ENCODE peak calls at places on chromosomes 2 and 18, in four cellular contexts. Y is A549, F is IMR-90, D is HCT116. E is an unnamed sample.

GRCh38 chr2:106030287-106031268 is 163.5 kb downstream of the UXS1 start:
- DNase-seq in Y (no peak), D (no peak), F (peak), E (no peak)

GRCh38 chr2:68940369-68940768 is 12.3 kb downstream of the GKN2 start:
- DNase-seq in Y (no peak), D (no peak), F (no peak), E (no peak)

GRCh38 chr2:136135924-136136906 is 18.3 kb upstream of the CXCR4 start:
- DNase-seq in D (no peak), F (no peak), Y (no peak), E (no peak)

GRCh38 chr2:193561054-193561453 is 1366.3 kb upstream of the TMEFF2 start:
- DNase-seq in F (peak), D (no peak), Y (no peak), E (no peak)

GRCh38 chr2:169160926-169161481 is 91.6 kb downstream of the DHRS9 start:
- DNase-seq in Y (no peak), D (no peak), F (no peak), E (no peak)

GRCh38 chr2:233325814-233326213 is 18.2 kb downstream of the SAG start:
- DNase-seq in Y (no peak), F (no peak), D (no peak), E (no peak)

GRCh38 chr2:237097911-237098702 is 12.4 kb downstream of the COPS8 start:
- DNase-seq in Y (peak), F (peak), D (no peak), E (no peak)

GRCh38 chr2:55901322-55901721 is 22.3 kb downstream of the EFEMP1 start:
- DNase-seq in D (no peak), Y (no peak), F (peak), E (no peak)

GRCh38 chr18:32343634-32344033 is 127.0 kb downstream of the GAREM1 start:
- DNase-seq in F (no peak), D (no peak), Y (no peak), E (no peak)

GRCh38 chr2:101149241-101150192 is 1.7 kb downstream of the TBC1D8 start:
- DNase-seq in F (no peak), Y (peak), D (no peak), E (no peak)

GRCh38 chr2:62471816-62472215 is 34.2 kb downstream of the TMEM17 start:
- DNase-seq in Y (no peak), D (no peak), F (no peak), E (no peak)

GRCh38 chr2:176561706-176562105 is 292.5 kb downstream of the MTX2 start:
- DNase-seq in D (no peak), Y (no peak), F (peak), E (no peak)

GRCh38 chr18:36389811-36390581 is 92.5 kb downstream of the FHOD3 start:
- DNase-seq in F (no peak), D (no peak), Y (no peak), E (no peak)
- TF ChIP-seq CEBPB in F (no peak), D (no peak), Y (no peak), E (no peak)

GRCh38 chr2:205637779-205638503 is 44.4 kb upstream of the NRP2 start:
- DNase-seq in D (no peak), Y (no peak), F (no peak), E (no peak)
- TF ChIP-seq CEBPB in D (no peak), Y (no peak), F (no peak), E (no peak)

GRCh38 chr18:62126776-62127175 is 60.1 kb downstream of the PIGN start:
- DNase-seq in D (no peak), F (no peak), Y (no peak), E (no peak)
- TF ChIP-seq CEBPB in D (no peak), F (no peak), Y (no peak), E (no peak)

GRCh38 chr2:28172114-28172898 is 220.4 kb upstream of the FOSL2 start:
- DNase-seq in Y (no peak), F (peak), D (no peak), E (no peak)
- TF ChIP-seq CEBPB in Y (no peak), F (no peak), D (no peak), E (no peak)

GRCh38 chr18:68176901-68177300 is 538.0 kb downstream of the TMX3 start:
- DNase-seq in Y (no peak), D (no peak), F (no peak), E (no peak)

GRCh38 chr18:68181956-68182355 is 533.0 kb downstream of the TMX3 start:
- DNase-seq in F (peak), Y (no peak), D (no peak), E (no peak)

GRCh38 chr18:68172842-68173549 is 541.9 kb downstream of the TMX3 start:
- DNase-seq in D (no peak), F (no peak), Y (no peak), E (no peak)

GRCh38 chr18:68177807-68178702 is 536.9 kb downstream of the TMX3 start:
- DNase-seq in D (no peak), Y (no peak), F (peak), E (no peak)
- TF ChIP-seq CEBPB in D (no peak), Y (no peak), F (peak), E (no peak)